ENCODE peak calls at places on chromosomes 12 and 14, in six cellular contexts. G is occipital lobe, B is NCI-H1092, J is Peyer's patch, I is HS-27A, M is stomach. U is an unnamed sample.

GRCh38 chr12:18306311-18306710 is 45.0 kb downstream of the PIK3C2G start:
- DNase-seq in B (no peak), J (no peak), I (no peak), G (no peak), M (no peak), U (no peak)

GRCh38 chr12:193282-193681 is 20.7 kb downstream of the SLC6A12 start:
- DNase-seq in G (no peak), B (peak), M (no peak), I (no peak), J (no peak), U (no peak)

GRCh38 chr12:58978717-58979116 is 58.4 kb upstream of the LRIG3 start:
- DNase-seq in I (no peak), G (no peak), B (no peak), M (no peak), J (no peak), U (no peak)

GRCh38 chr12:52698634-52699340 is 4.5 kb downstream of the KRT77 start:
- DNase-seq in M (no peak), I (no peak), J (no peak), G (no peak), B (no peak), U (no peak)

GRCh38 chr14:24325963-24326362 is 8.9 kb downstream of the ADCY4 start:
- DNase-seq in G (no peak), B (no peak), M (no peak), I (no peak), J (no peak), U (no peak)

GRCh38 chr14:81535399-81536124 is 1.9 kb upstream of the SEL1L start:
- DNase-seq in G (no peak), J (no peak), I (no peak), M (no peak), B (no peak), U (no peak)

GRCh38 chr14:103607039-103607668 is 21.9 kb upstream of the KLC1 start:
- DNase-seq in B (peak), I (no peak), G (peak), J (peak), M (peak), U (peak)

GRCh38 chr12:65892905-65893304 is 68.6 kb downstream of the HMGA2 start:
- DNase-seq in J (no peak), M (no peak), I (no peak), G (no peak), B (no peak), U (peak)

GRCh38 chr14:57526942-57527341 is 33.3 kb upstream of the CCDC198 start:
- DNase-seq in J (no peak), G (no peak), I (no peak), M (no peak), B (no peak), U (no peak)

GRCh38 chr12:115185529-115185928 is 501.6 kb upstream of the TBX3 start:
- DNase-seq in M (no peak), B (no peak), I (no peak), G (peak), J (no peak), U (no peak)

GRCh38 chr12:94875525-94875924 is 128.0 kb downstream of the NDUFA12 start:
- DNase-seq in I (no peak), M (no peak), G (no peak), B (no peak), J (peak), U (peak)

GRCh38 chr12:77578471-77579262 is 252.0 kb upstream of the NAV3 start:
- DNase-seq in J (no peak), B (no peak), I (no peak), G (no peak), M (no peak), U (peak)

GRCh38 chr12:99549651-99550050 is 97.9 kb upstream of the GARIN6 start:
- DNase-seq in J (no peak), M (no peak), B (no peak), I (no peak), G (no peak), U (no peak)

GRCh38 chr12:1776139-1776975 is 44.0 kb upstream of the LRTM2 start:
- DNase-seq in M (no peak), I (peak), G (no peak), B (no peak), J (no peak), U (peak)

GRCh38 chr12:6830286-6830892 is 2.2 kb downstream of the P3H3 start:
- DNase-seq in J (no peak), I (no peak), G (no peak), M (no peak), B (no peak), U (no peak)

GRCh38 chr14:105011312-105011990 is 9.4 kb downstream of the CDCA4 start:
- DNase-seq in M (no peak), I (no peak), B (no peak), G (no peak), J (no peak), U (no peak)